ENCODE peak calls at places on chromosome 11, in six cellular contexts. One of them, this sample, is unnamed.

GRCh38 chr11:66607126-66607834 is 9.2 kb upstream of the RBM14 start:
- DNase-seq in IMR-90: peak
- DNase-seq in HEK293T: no peak
- DNase-seq in K562: no peak
- DNase-seq in HepG2: peak
- DNase-seq in GM12878: no peak
- DNase-seq in this sample: no peak

GRCh38 chr11:48006301-48006992 is 26.1 kb downstream of the PTPRJ start:
- DNase-seq in IMR-90: peak
- DNase-seq in HEK293T: no peak
- DNase-seq in K562: peak
- DNase-seq in HepG2: no peak
- DNase-seq in GM12878: peak
- DNase-seq in this sample: no peak

GRCh38 chr11:28739489-28740280 is 631.5 kb downstream of the METTL15 start:
- DNase-seq in IMR-90: no peak
- DNase-seq in HEK293T: no peak
- DNase-seq in K562: no peak
- DNase-seq in HepG2: no peak
- DNase-seq in GM12878: no peak
- DNase-seq in this sample: no peak

GRCh38 chr11:114079406-114080072 is 20.0 kb downstream of the ZBTB16 start:
- DNase-seq in IMR-90: no peak
- DNase-seq in HEK293T: no peak
- DNase-seq in K562: no peak
- DNase-seq in HepG2: no peak
- DNase-seq in GM12878: no peak
- DNase-seq in this sample: no peak

GRCh38 chr11:73402834-73403185 is 26.6 kb downstream of the RELT start:
- DNase-seq in IMR-90: no peak
- DNase-seq in HEK293T: no peak
- DNase-seq in K562: no peak
- DNase-seq in HepG2: no peak
- DNase-seq in GM12878: no peak
- DNase-seq in this sample: no peak

GRCh38 chr11:102920118-102920684 is 35.3 kb downstream of the MMP13 start:
- DNase-seq in IMR-90: no peak
- DNase-seq in HEK293T: no peak
- DNase-seq in K562: no peak
- DNase-seq in HepG2: no peak
- DNase-seq in GM12878: peak
- DNase-seq in this sample: no peak

GRCh38 chr11:113681282-113681681 is 24.8 kb downstream of the TMPRSS5 start:
- DNase-seq in IMR-90: no peak
- DNase-seq in HEK293T: no peak
- DNase-seq in K562: no peak
- DNase-seq in HepG2: no peak
- DNase-seq in GM12878: no peak
- DNase-seq in this sample: no peak

GRCh38 chr11:25953015-25953414 is 378.9 kb upstream of the ANO3 start:
- DNase-seq in IMR-90: no peak
- DNase-seq in HEK293T: no peak
- DNase-seq in K562: no peak
- DNase-seq in HepG2: no peak
- DNase-seq in GM12878: no peak
- DNase-seq in this sample: no peak

GRCh38 chr11:74980627-74981026 is 8.1 kb upstream of the NEU3 start:
- DNase-seq in IMR-90: no peak
- DNase-seq in HEK293T: no peak
- DNase-seq in K562: no peak
- DNase-seq in HepG2: no peak
- DNase-seq in GM12878: no peak
- DNase-seq in this sample: no peak

GRCh38 chr11:20912046-20912821 is 242.8 kb downstream of the NELL1 start:
- DNase-seq in IMR-90: no peak
- DNase-seq in HEK293T: no peak
- DNase-seq in K562: no peak
- DNase-seq in HepG2: no peak
- DNase-seq in GM12878: no peak
- DNase-seq in this sample: no peak

GRCh38 chr11:79375818-79376550 is 64.8 kb downstream of the TENM4 start:
- DNase-seq in IMR-90: no peak
- DNase-seq in HEK293T: no peak
- DNase-seq in K562: no peak
- DNase-seq in HepG2: no peak
- DNase-seq in GM12878: no peak
- DNase-seq in this sample: no peak

GRCh38 chr11:9736365-9736764 is 72.5 kb downstream of the SWAP70 start:
- DNase-seq in IMR-90: no peak
- DNase-seq in HEK293T: no peak
- DNase-seq in K562: no peak
- DNase-seq in HepG2: peak
- DNase-seq in GM12878: no peak
- DNase-seq in this sample: no peak

GRCh38 chr11:84398017-84398626 is 1112.0 kb upstream of the CCDC90B start:
- DNase-seq in IMR-90: peak
- DNase-seq in HEK293T: peak
- DNase-seq in K562: no peak
- DNase-seq in HepG2: peak
- DNase-seq in GM12878: no peak
- DNase-seq in this sample: peak

GRCh38 chr11:72924568-72925190 is 110.5 kb downstream of the ATG16L2 start:
- DNase-seq in IMR-90: peak
- DNase-seq in HEK293T: no peak
- DNase-seq in K562: no peak
- DNase-seq in HepG2: peak
- DNase-seq in GM12878: peak
- DNase-seq in this sample: peak

GRCh38 chr11:119323532-119324033 is 6.7 kb upstream of the MCAM start:
- DNase-seq in IMR-90: peak
- DNase-seq in HEK293T: peak
- DNase-seq in K562: peak
- DNase-seq in HepG2: peak
- DNase-seq in GM12878: peak
- DNase-seq in this sample: peak

GRCh38 chr11:69297225-69297925 is 3.4 kb downstream of the MYEOV start:
- DNase-seq in IMR-90: peak
- DNase-seq in HEK293T: peak
- DNase-seq in K562: peak
- DNase-seq in HepG2: peak
- DNase-seq in GM12878: peak
- DNase-seq in this sample: peak
- TF ChIP-seq BHLHE40 in IMR-90: peak
- TF ChIP-seq BHLHE40 in HEK293T: no peak
- TF ChIP-seq BHLHE40 in K562: peak
- TF ChIP-seq BHLHE40 in HepG2: no peak
- TF ChIP-seq BHLHE40 in GM12878: peak
- TF ChIP-seq BHLHE40 in this sample: peak

GRCh38 chr11:104549019-104549418 is 349.2 kb downstream of the CASP12 start:
- DNase-seq in IMR-90: no peak
- DNase-seq in HEK293T: no peak
- DNase-seq in K562: no peak
- DNase-seq in HepG2: no peak
- DNase-seq in GM12878: no peak
- DNase-seq in this sample: no peak

GRCh38 chr11:104547996-104548661 is 350.1 kb downstream of the CASP12 start:
- DNase-seq in IMR-90: peak
- DNase-seq in HEK293T: no peak
- DNase-seq in K562: no peak
- DNase-seq in HepG2: no peak
- DNase-seq in GM12878: no peak
- DNase-seq in this sample: no peak

GRCh38 chr11:104541706-104542105 is 356.6 kb downstream of the CASP12 start:
- DNase-seq in IMR-90: no peak
- DNase-seq in HEK293T: no peak
- DNase-seq in K562: no peak
- DNase-seq in HepG2: no peak
- DNase-seq in GM12878: no peak
- DNase-seq in this sample: no peak

GRCh38 chr11:104546486-104546885 is 351.8 kb downstream of the CASP12 start:
- DNase-seq in IMR-90: no peak
- DNase-seq in HEK293T: no peak
- DNase-seq in K562: no peak
- DNase-seq in HepG2: no peak
- DNase-seq in GM12878: no peak
- DNase-seq in this sample: no peak
- TF ChIP-seq BHLHE40 in IMR-90: no peak
- TF ChIP-seq BHLHE40 in HEK293T: no peak
- TF ChIP-seq BHLHE40 in K562: no peak
- TF ChIP-seq BHLHE40 in HepG2: no peak
- TF ChIP-seq BHLHE40 in GM12878: no peak
- TF ChIP-seq BHLHE40 in this sample: no peak

GRCh38 chr11:62459080-62459479 is 40.2 kb downstream of the SCGB1A1 start:
- DNase-seq in IMR-90: peak
- DNase-seq in HEK293T: no peak
- DNase-seq in K562: no peak
- DNase-seq in HepG2: no peak
- DNase-seq in GM12878: no peak
- DNase-seq in this sample: no peak
- TF ChIP-seq BHLHE40 in IMR-90: no peak
- TF ChIP-seq BHLHE40 in HEK293T: no peak
- TF ChIP-seq BHLHE40 in K562: no peak
- TF ChIP-seq BHLHE40 in HepG2: no peak
- TF ChIP-seq BHLHE40 in GM12878: no peak
- TF ChIP-seq BHLHE40 in this sample: no peak

DNA sequence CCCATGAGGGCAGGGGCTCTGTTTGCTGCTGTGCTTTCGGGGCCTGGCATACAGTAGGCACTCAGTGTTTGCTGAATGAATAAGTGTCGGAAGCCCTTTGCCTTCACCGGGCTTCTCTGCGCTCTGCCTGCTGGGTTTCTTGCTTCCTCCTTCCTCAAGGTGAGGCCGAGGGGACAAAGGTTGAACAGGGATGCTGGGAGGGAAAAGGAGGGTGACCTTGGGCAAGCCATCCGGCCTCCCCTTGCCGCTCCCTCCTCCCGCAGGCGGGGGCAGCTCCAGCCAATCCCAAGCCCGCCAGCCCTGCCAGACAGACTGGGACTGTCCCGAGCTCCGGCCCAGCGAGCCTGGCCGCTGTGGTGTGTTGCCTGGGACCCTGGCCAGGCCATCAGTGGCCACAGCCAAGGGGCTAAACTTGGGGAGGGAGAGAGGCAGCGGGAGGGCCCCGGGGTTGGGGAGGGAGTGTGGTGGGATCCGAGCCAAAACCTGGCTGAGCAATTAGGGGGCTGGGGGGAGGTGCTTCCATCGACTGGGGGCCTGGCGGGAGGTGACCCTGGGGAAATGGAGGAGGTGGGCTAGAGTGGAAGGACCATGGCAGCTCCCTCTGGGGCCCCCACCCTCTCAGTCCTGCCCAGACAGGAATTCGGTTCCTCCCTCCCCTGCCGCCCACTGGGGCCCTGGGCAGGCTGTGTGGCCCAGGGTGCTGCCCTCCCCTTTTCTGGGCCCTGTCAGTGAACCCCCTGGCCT is 3.3 kb upstream of the RCOR2 start:
- DNase-seq in IMR-90: no peak
- DNase-seq in HEK293T: no peak
- DNase-seq in K562: no peak
- DNase-seq in HepG2: peak
- DNase-seq in GM12878: no peak
- DNase-seq in this sample: no peak
- TF ChIP-seq BHLHE40 in IMR-90: no peak
- TF ChIP-seq BHLHE40 in HEK293T: no peak
- TF ChIP-seq BHLHE40 in K562: no peak
- TF ChIP-seq BHLHE40 in HepG2: no peak
- TF ChIP-seq BHLHE40 in GM12878: no peak
- TF ChIP-seq BHLHE40 in this sample: no peak

GRCh38 chr11:12128191-12128841 is 17.9 kb downstream of the MICAL2 start:
- DNase-seq in IMR-90: no peak
- DNase-seq in HEK293T: no peak
- DNase-seq in K562: no peak
- DNase-seq in HepG2: no peak
- DNase-seq in GM12878: no peak
- DNase-seq in this sample: no peak

GRCh38 chr11:12132790-12133145 is 22.4 kb downstream of the MICAL2 start:
- DNase-seq in IMR-90: no peak
- DNase-seq in HEK293T: no peak
- DNase-seq in K562: no peak
- DNase-seq in HepG2: no peak
- DNase-seq in GM12878: no peak
- DNase-seq in this sample: no peak

GRCh38 chr11:12131943-12132789 is 21.8 kb downstream of the MICAL2 start:
- DNase-seq in IMR-90: no peak
- DNase-seq in HEK293T: no peak
- DNase-seq in K562: no peak
- DNase-seq in HepG2: no peak
- DNase-seq in GM12878: no peak
- DNase-seq in this sample: no peak

GRCh38 chr11:12129227-12129626 is 18.8 kb downstream of the MICAL2 start:
- DNase-seq in IMR-90: no peak
- DNase-seq in HEK293T: no peak
- DNase-seq in K562: no peak
- DNase-seq in HepG2: no peak
- DNase-seq in GM12878: no peak
- DNase-seq in this sample: no peak

GRCh38 chr11:12130180-12130980 is 20.0 kb downstream of the MICAL2 start:
- DNase-seq in IMR-90: no peak
- DNase-seq in HEK293T: no peak
- DNase-seq in K562: no peak
- DNase-seq in HepG2: no peak
- DNase-seq in GM12878: no peak
- DNase-seq in this sample: no peak
- TF ChIP-seq BHLHE40 in IMR-90: no peak
- TF ChIP-seq BHLHE40 in HEK293T: no peak
- TF ChIP-seq BHLHE40 in K562: no peak
- TF ChIP-seq BHLHE40 in HepG2: no peak
- TF ChIP-seq BHLHE40 in GM12878: no peak
- TF ChIP-seq BHLHE40 in this sample: no peak

This sample was measured in A549.